ENCODE peak calls at places on chromosome 7, in six cellular contexts. One of them, this sample, is unnamed.

GRCh38 chr7:91892821-91893340 is 12.4 kb upstream of the MTERF1 start:
- DNase-seq in AML-193: no peak
- DNase-seq in BJ: no peak
- DNase-seq in iris pigment epithelial cell: peak
- DNase-seq in Right ventricle myocardium superior: no peak
- DNase-seq in left colon: no peak
- DNase-seq in this sample: peak

GRCh38 chr7:116025098-116025809 is 5.3 kb downstream of the TFEC start:
- DNase-seq in AML-193: peak
- DNase-seq in BJ: no peak
- DNase-seq in iris pigment epithelial cell: peak
- DNase-seq in Right ventricle myocardium superior: no peak
- DNase-seq in left colon: no peak
- DNase-seq in this sample: peak

GRCh38 chr7:5686131-5686530 is 95.3 kb downstream of the RNF216 start:
- DNase-seq in AML-193: no peak
- DNase-seq in BJ: no peak
- DNase-seq in iris pigment epithelial cell: no peak
- DNase-seq in Right ventricle myocardium superior: no peak
- DNase-seq in left colon: no peak
- DNase-seq in this sample: no peak

GRCh38 chr7:47991270-47991669 is 11.9 kb upstream of the HUS1 start:
- DNase-seq in AML-193: no peak
- DNase-seq in BJ: no peak
- DNase-seq in iris pigment epithelial cell: no peak
- DNase-seq in Right ventricle myocardium superior: no peak
- DNase-seq in left colon: no peak
- DNase-seq in this sample: no peak

GRCh38 chr7:75989726-75990388 is 4.5 kb downstream of the TMEM120A start:
- DNase-seq in AML-193: no peak
- DNase-seq in BJ: no peak
- DNase-seq in iris pigment epithelial cell: no peak
- DNase-seq in Right ventricle myocardium superior: peak
- DNase-seq in left colon: no peak
- DNase-seq in this sample: no peak

GRCh38 chr7:137080516-137081203 is 212.2 kb downstream of the CHRM2 start:
- DNase-seq in AML-193: no peak
- DNase-seq in BJ: peak
- DNase-seq in iris pigment epithelial cell: peak
- DNase-seq in Right ventricle myocardium superior: no peak
- DNase-seq in left colon: no peak
- DNase-seq in this sample: peak

GRCh38 chr7:114388021-114388420 is 26.6 kb upstream of the FOXP2 start:
- DNase-seq in AML-193: no peak
- DNase-seq in BJ: no peak
- DNase-seq in iris pigment epithelial cell: no peak
- DNase-seq in Right ventricle myocardium superior: no peak
- DNase-seq in left colon: no peak
- DNase-seq in this sample: no peak

GRCh38 chr7:66929170-66929569 is 8.1 kb downstream of the TMEM248 start:
- DNase-seq in AML-193: no peak
- DNase-seq in BJ: no peak
- DNase-seq in iris pigment epithelial cell: no peak
- DNase-seq in Right ventricle myocardium superior: no peak
- DNase-seq in left colon: no peak
- DNase-seq in this sample: no peak

GRCh38 chr7:66348531-66348930 is 143.4 kb downstream of the TPST1 start:
- DNase-seq in AML-193: no peak
- DNase-seq in BJ: no peak
- DNase-seq in iris pigment epithelial cell: no peak
- DNase-seq in Right ventricle myocardium superior: no peak
- DNase-seq in left colon: no peak
- DNase-seq in this sample: peak

GRCh38 chr7:108440613-108441012 is 15.6 kb downstream of the NRCAM start:
- DNase-seq in AML-193: no peak
- DNase-seq in BJ: no peak
- DNase-seq in iris pigment epithelial cell: no peak
- DNase-seq in Right ventricle myocardium superior: no peak
- DNase-seq in left colon: no peak
- DNase-seq in this sample: no peak

GRCh38 chr7:133837248-133837647 is 289.9 kb upstream of the LRGUK start:
- DNase-seq in AML-193: no peak
- DNase-seq in BJ: no peak
- DNase-seq in iris pigment epithelial cell: no peak
- DNase-seq in Right ventricle myocardium superior: no peak
- DNase-seq in left colon: no peak
- DNase-seq in this sample: no peak

GRCh38 chr7:119175916-119176627 is 951.6 kb downstream of the ANKRD7 start:
- DNase-seq in AML-193: peak
- DNase-seq in BJ: no peak
- DNase-seq in iris pigment epithelial cell: peak
- DNase-seq in Right ventricle myocardium superior: no peak
- DNase-seq in left colon: peak
- DNase-seq in this sample: peak

GRCh38 chr7:80386686-80387085 is 125.2 kb downstream of the GNAT3 start:
- DNase-seq in AML-193: no peak
- DNase-seq in BJ: no peak
- DNase-seq in iris pigment epithelial cell: peak
- DNase-seq in Right ventricle myocardium superior: no peak
- DNase-seq in left colon: no peak
- DNase-seq in this sample: no peak

GRCh38 chr7:156612930-156613329 is 27.6 kb upstream of the RNF32 start:
- DNase-seq in AML-193: no peak
- DNase-seq in BJ: no peak
- DNase-seq in iris pigment epithelial cell: no peak
- DNase-seq in Right ventricle myocardium superior: no peak
- DNase-seq in left colon: peak
- DNase-seq in this sample: no peak

GRCh38 chr7:101378808-101379207 is 16.1 kb downstream of the COL26A1 start:
- DNase-seq in AML-193: no peak
- DNase-seq in BJ: no peak
- DNase-seq in iris pigment epithelial cell: no peak
- DNase-seq in Right ventricle myocardium superior: no peak
- DNase-seq in left colon: no peak
- DNase-seq in this sample: peak

GRCh38 chr7:26653430-26653911 is 210.9 kb downstream of the SKAP2 start:
- DNase-seq in AML-193: no peak
- DNase-seq in BJ: no peak
- DNase-seq in iris pigment epithelial cell: no peak
- DNase-seq in Right ventricle myocardium superior: no peak
- DNase-seq in left colon: peak
- DNase-seq in this sample: no peak

GRCh38 chr7:129959480-129960332 is 6.9 kb upstream of the UBE2H start:
- DNase-seq in AML-193: peak
- DNase-seq in BJ: no peak
- DNase-seq in iris pigment epithelial cell: peak
- DNase-seq in Right ventricle myocardium superior: no peak
- DNase-seq in left colon: no peak
- DNase-seq in this sample: no peak

GRCh38 chr7:106772655-106773108 is 92.4 kb upstream of the PIK3CG start:
- DNase-seq in AML-193: no peak
- DNase-seq in BJ: peak
- DNase-seq in iris pigment epithelial cell: peak
- DNase-seq in Right ventricle myocardium superior: no peak
- DNase-seq in left colon: no peak
- DNase-seq in this sample: peak

GRCh38 chr7:87851242-87851641 is 24.9 kb downstream of the SLC25A40 start:
- DNase-seq in AML-193: no peak
- DNase-seq in BJ: no peak
- DNase-seq in iris pigment epithelial cell: peak
- DNase-seq in Right ventricle myocardium superior: no peak
- DNase-seq in left colon: no peak
- DNase-seq in this sample: no peak